ENCODE peak calls at places on chromosomes 3 and 15, in nine cellular contexts. G is neural progenitor cell; P is brain microvascular endothelial cell; E is aorta; O is stimulated activated naive CD8-positive, alpha-beta T cell treated with anti-CD3 and anti-CD28 coated beads, Interleukin-15, Interleukin-2, amounts not matched to agents 100 U/mL and 50 U/mL, for 24 hours; Z is H7; D is C1 segment of cervical spinal cord; S is ACHN; N is GM12892. Q is an unnamed sample.

GRCh38 chr3:188205992-188206416 is 52.0 kb downstream of the LPP start:
- DNase-seq in G (peak), P (no peak), E (no peak), O (no peak), Z (no peak), D (no peak), S (no peak), N (no peak), Q (no peak)

GRCh38 chr3:55180936-55181535 is 253.2 kb upstream of the LRTM1 start:
- DNase-seq in G (peak), P (peak), E (no peak), O (peak), Z (peak), D (no peak), S (peak), N (no peak), Q (no peak)

GRCh38 chr15:94674251-94674650 is 442.9 kb downstream of the MCTP2 start:
- DNase-seq in G (no peak), P (no peak), E (no peak), O (no peak), Z (no peak), D (no peak), S (no peak), N (no peak), Q (no peak)

GRCh38 chr3:123290962-123291361 is 89.2 kb downstream of the SEC22A start:
- DNase-seq in G (no peak), P (no peak), E (peak), O (no peak), Z (peak), D (no peak), S (no peak), N (no peak), Q (peak)

GRCh38 chr3:152127058-152127457 is 141.7 kb upstream of the MBNL1 start:
- DNase-seq in G (no peak), P (no peak), E (no peak), O (no peak), Z (no peak), D (no peak), S (no peak), N (peak), Q (no peak)

GRCh38 chr3:114418724-114419543 is 125.1 kb downstream of the TIGIT start:
- DNase-seq in G (peak), P (peak), E (no peak), O (no peak), Z (peak), D (no peak), S (peak), N (no peak), Q (no peak)

GRCh38 chr15:77532067-77532710 is 100.5 kb downstream of the LINGO1 start:
- DNase-seq in G (no peak), P (no peak), E (no peak), O (no peak), Z (no peak), D (no peak), S (no peak), N (no peak), Q (no peak)

GRCh38 chr3:163560459-163560858 is 1517.8 kb downstream of the SI start:
- DNase-seq in G (no peak), P (no peak), E (no peak), O (no peak), Z (no peak), D (no peak), S (no peak), N (no peak), Q (no peak)

GRCh38 chr3:43627360-43627759 is 5.5 kb upstream of the ANO10 start:
- DNase-seq in G (no peak), P (no peak), E (no peak), O (no peak), Z (no peak), D (no peak), S (no peak), N (no peak), Q (peak)

GRCh38 chr3:157074490-157074889 is 85.5 kb downstream of the CCNL1 start:
- DNase-seq in G (no peak), P (no peak), E (no peak), O (no peak), Z (no peak), D (no peak), S (no peak), N (no peak), Q (no peak)

GRCh38 chr15:37075777-37076176 is 24.6 kb downstream of the MEIS2 start:
- DNase-seq in G (no peak), P (no peak), E (no peak), O (no peak), Z (no peak), D (no peak), S (no peak), N (no peak), Q (no peak)

GRCh38 chr3:67790043-67790442 is 135.6 kb upstream of the SUCLG2 start:
- DNase-seq in G (peak), P (peak), E (no peak), O (peak), Z (peak), D (no peak), S (peak), N (peak), Q (peak)

GRCh38 chr3:175266478-175266877 is 407.3 kb downstream of the NAALADL2 start:
- DNase-seq in G (no peak), P (no peak), E (no peak), O (no peak), Z (no peak), D (no peak), S (no peak), N (no peak), Q (no peak)

GRCh38 chr3:186852994-186853393 is 10.5 kb downstream of the ADIPOQ start:
- DNase-seq in G (no peak), P (no peak), E (no peak), O (no peak), Z (no peak), D (no peak), S (no peak), N (no peak), Q (no peak)

GRCh38 chr3:120416868-120417267 is 33.9 kb downstream of the FSTL1 start:
- DNase-seq in G (peak), P (no peak), E (no peak), O (no peak), Z (no peak), D (no peak), S (no peak), N (no peak), Q (peak)

GRCh38 chr15:57769266-57769665 is 62.8 kb downstream of the POLR2M start:
- DNase-seq in G (no peak), P (peak), E (peak), O (no peak), Z (no peak), D (no peak), S (no peak), N (no peak), Q (no peak)

GRCh38 chr3:149751551-149751950 is 738 bp downstream of the COMMD2 start:
- DNase-seq in G (peak), P (no peak), E (no peak), O (no peak), Z (peak), D (no peak), S (no peak), N (no peak), Q (no peak)

GRCh38 chr3:29281265-29282228 is 676 bp downstream of the RBMS3 start:
- DNase-seq in G (peak), P (peak), E (peak), O (no peak), Z (no peak), D (no peak), S (peak), N (no peak), Q (no peak)

GRCh38 chr3:137079572-137079971 is 121.8 kb downstream of the IL20RB start:
- DNase-seq in G (no peak), P (no peak), E (no peak), O (no peak), Z (no peak), D (no peak), S (no peak), N (no peak), Q (no peak)

Q was measured in activated naive CD4-positive, alpha-beta T cell treated with anti-CD3 and anti-CD28 coated beads, Interleukin-2, amount 10 ng/mL, durations not matched to agents 7 days and 5 days.